ENCODE peak calls at places on chromosomes 16 and 17, in ten cellular contexts. T, E, L, Q, W, R, V, N, P and M are unnamed samples.

GRCh38 chr16:31200821-31201510 is 1.6 kb downstream of the PYCARD start:
- DNase-seq in T (no peak), E (peak; percentile 74), L (no peak), Q (peak; percentile 49), W (no peak), R (no peak), V (no peak), N (no peak), P (no peak), M (no peak)

GRCh38 chr17:31722251-31723056 is 136.6 kb downstream of the COPRS start:
- DNase-seq in T (no peak), E (no peak), L (no peak), Q (no peak), W (no peak), R (peak; percentile 55), V (no peak), N (no peak), P (peak; percentile 67), M (no peak)

GRCh38 chr16:48558269-48558915 is 51.6 kb downstream of the N4BP1 start:
- DNase-seq in T (no peak), E (no peak), L (no peak), Q (no peak), W (no peak), R (no peak), V (no peak), N (no peak), P (no peak), M (no peak)

GRCh38 chr17:80455784-80456183 is 20.6 kb downstream of the NPTX1 start:
- DNase-seq in T (no peak), E (no peak), L (no peak), Q (no peak), W (no peak), R (no peak), V (no peak), N (no peak), P (no peak), M (no peak)

GRCh38 chr17:3636154-3636907 is at the start of the genes CTNS and SHPK:
- DNase-seq in T (peak; percentile 97), E (peak; percentile 98), L (peak; percentile 95), Q (peak; percentile 97), W (peak; percentile 97), R (peak; percentile 98), V (peak; percentile 96), N (peak; percentile 97), P (peak; percentile 98), M (peak; percentile 96)

GRCh38 chr17:1000597-1001490 is 3.9 kb downstream of the TIMM22 start:
- DNase-seq in T (no peak), E (no peak), L (no peak), Q (no peak), W (no peak), R (no peak), V (no peak), N (peak; percentile 87), P (peak; percentile 69), M (no peak)

GRCh38 chr16:30926937-30927788 is 3.8 kb downstream of the FBXL19 start:
- DNase-seq in T (no peak), E (no peak), L (no peak), Q (no peak), W (no peak), R (no peak), V (no peak), N (no peak), P (no peak), M (no peak)

GRCh38 chr17:40596261-40596919 is 31.1 kb upstream of the CCR7 start:
- DNase-seq in T (peak; percentile 27), E (no peak), L (no peak), Q (peak; percentile 98), W (no peak), R (no peak), V (no peak), N (no peak), P (no peak), M (no peak)

GRCh38 chr17:38917259-38917658 is 8.2 kb upstream of the LASP1NB start:
- DNase-seq in T (no peak), E (no peak), L (no peak), Q (no peak), W (no peak), R (no peak), V (no peak), N (no peak), P (no peak), M (no peak)

GRCh38 chr17:38918129-38918913 is 7.1 kb upstream of the LASP1NB start:
- DNase-seq in T (no peak), E (no peak), L (peak; percentile 50), Q (no peak), W (no peak), R (no peak), V (no peak), N (peak; percentile 42), P (no peak), M (peak; percentile 47)

GRCh38 chr17:38918916-38919315 is 6.5 kb upstream of the LASP1NB start:
- DNase-seq in T (no peak), E (no peak), L (peak; percentile 20), Q (no peak), W (no peak), R (no peak), V (no peak), N (no peak), P (no peak), M (peak; percentile 8)

GRCh38 chr17:38920374-38921291 is 4.8 kb upstream of the LASP1NB start:
- DNase-seq in T (no peak), E (peak; percentile 49), L (peak; percentile 31), Q (no peak), W (no peak), R (no peak), V (no peak), N (no peak), P (no peak), M (no peak)

DNA sequence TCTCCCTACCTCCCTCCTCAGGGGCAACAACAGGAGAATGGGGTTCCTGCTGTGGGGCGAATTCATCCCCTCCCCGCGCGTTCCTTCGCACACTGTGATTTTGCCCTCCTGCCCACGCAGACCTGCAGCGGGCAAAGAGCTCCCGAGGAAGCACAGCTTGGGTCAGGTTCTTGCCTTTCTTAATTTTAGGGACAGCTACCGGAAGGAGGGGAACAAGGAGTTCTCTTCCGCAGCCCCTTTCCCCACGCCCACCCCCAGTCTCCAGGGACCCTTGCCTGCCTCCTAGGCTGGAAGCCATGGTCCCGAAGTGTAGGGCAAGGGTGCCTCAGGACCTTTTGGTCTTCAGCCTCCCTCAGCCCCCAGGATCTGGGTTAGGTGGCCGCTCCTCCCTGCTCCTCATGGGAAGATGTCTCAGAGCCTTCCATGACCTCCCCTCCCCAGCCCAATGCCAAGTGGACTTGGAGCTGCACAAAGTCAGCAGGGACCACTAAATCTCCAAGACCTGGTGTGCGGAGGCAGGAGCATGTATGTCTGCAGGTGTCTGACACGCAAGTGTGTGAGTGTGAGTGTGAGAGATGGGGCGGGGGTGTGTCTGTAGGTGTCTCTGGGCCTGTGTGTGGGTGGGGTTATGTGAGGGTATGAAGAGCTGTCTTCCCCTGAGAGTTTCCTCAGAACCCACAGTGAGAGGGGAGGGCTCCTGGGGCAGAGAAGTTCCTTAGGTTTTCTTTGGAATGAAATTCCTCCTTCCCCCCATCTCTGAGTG is 5.9 kb upstream of the LASP1NB start:
- DNase-seq in T (no peak), E (peak; percentile 40), L (peak; percentile 30), Q (no peak), W (no peak), R (no peak), V (no peak), N (no peak), P (no peak), M (peak; percentile 11)
- TF ChIP-seq POLR2A in T (no peak), E (no peak), L (no peak), Q (no peak), W (no peak), R (no peak), V (no peak), N (no peak), P (no peak), M (no peak)

GRCh38 chr16:88763502-88764053 is 21.4 kb downstream of the PIEZO1 start:
- DNase-seq in T (peak; percentile 68), E (no peak), L (no peak), Q (no peak), W (no peak), R (no peak), V (no peak), N (no peak), P (no peak), M (no peak)

GRCh38 chr16:88762941-88763340 is 22.1 kb downstream of the PIEZO1 start:
- DNase-seq in T (no peak), E (no peak), L (no peak), Q (no peak), W (no peak), R (no peak), V (no peak), N (no peak), P (no peak), M (no peak)

GRCh38 chr16:88761830-88762229 is 23.2 kb downstream of the PIEZO1 start:
- DNase-seq in T (no peak), E (no peak), L (no peak), Q (no peak), W (peak; percentile 43), R (no peak), V (no peak), N (no peak), P (no peak), M (no peak)

GRCh38 chr16:88761143-88761534 is 23.9 kb downstream of the PIEZO1 start:
- DNase-seq in T (no peak), E (no peak), L (no peak), Q (no peak), W (no peak), R (no peak), V (no peak), N (no peak), P (no peak), M (no peak)

GRCh38 chr16:88762258-88762870 is 22.7 kb downstream of the PIEZO1 start:
- DNase-seq in T (no peak), E (no peak), L (no peak), Q (no peak), W (no peak), R (no peak), V (no peak), N (no peak), P (no peak), M (no peak)
- H3K27ac ChIP-seq in T (peak overlapping the region; percentile 11), E (no peak overlapping the region), L (peak overlapping the region; percentile 85), Q (no peak overlapping the region), W (peak overlapping the region; percentile 95), R (no peak overlapping the region), V (peak overlapping the region; percentile 27), N (no peak overlapping the region), P (no peak overlapping the region), M (peak overlapping the region; percentile 13)

GRCh38 chr17:17788967-17789366 is 47.8 kb downstream of the SREBF1 start:
- DNase-seq in T (no peak), E (no peak), L (no peak), Q (no peak), W (no peak), R (no peak), V (no peak), N (no peak), P (no peak), M (no peak)

GRCh38 chr17:17790673-17791464 is 45.9 kb downstream of the SREBF1 start:
- DNase-seq in T (peak; percentile 85), E (no peak), L (no peak), Q (no peak), W (no peak), R (no peak), V (no peak), N (no peak), P (no peak), M (no peak)

GRCh38 chr17:17789828-17790672 is 46.7 kb downstream of the SREBF1 start:
- DNase-seq in T (no peak), E (no peak), L (no peak), Q (no peak), W (no peak), R (no peak), V (no peak), N (no peak), P (no peak), M (no peak)

GRCh38 chr17:17787568-17787967 is 49.2 kb downstream of the SREBF1 start:
- DNase-seq in T (no peak), E (no peak), L (no peak), Q (no peak), W (no peak), R (no peak), V (no peak), N (no peak), P (no peak), M (no peak)

DNA sequence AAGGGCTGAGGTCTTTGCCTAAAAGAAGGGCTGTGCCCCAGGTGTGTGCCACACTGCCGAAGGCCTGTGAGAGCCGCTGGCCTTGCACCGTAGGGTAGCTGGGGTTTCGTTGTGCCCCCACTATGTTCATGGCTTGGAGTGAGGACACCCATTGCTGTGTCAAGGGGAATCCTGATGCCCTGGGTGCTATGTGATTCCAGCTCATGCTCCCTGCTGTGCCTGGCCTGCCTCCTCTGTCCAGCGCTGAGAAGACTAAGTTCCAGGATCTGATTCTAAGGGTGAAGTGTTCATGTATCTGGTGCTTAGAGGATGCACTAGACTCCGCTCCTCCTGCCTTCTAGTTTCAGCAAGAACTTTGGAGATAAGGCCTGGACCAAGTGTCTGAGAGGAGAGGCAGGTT is 47.4 kb downstream of the SREBF1 start:
- DNase-seq in T (no peak), E (no peak), L (no peak), Q (no peak), W (no peak), R (no peak), V (no peak), N (no peak), P (no peak), M (no peak)
- H3K4me1 ChIP-seq in T (peaks cover 40% of the 10 kb centered on the region), E (peaks cover 66% of the 10 kb centered on the region), L (peaks cover under 1% of the 10 kb centered on the region), Q (peaks cover 39% of the 10 kb centered on the region), W (peaks cover 31% of the 10 kb centered on the region), R (peaks cover 34% of the 10 kb centered on the region), V (no peaks in the 10 kb centered on the region), N (peaks cover 37% of the 10 kb centered on the region), P (peaks cover 53% of the 10 kb centered on the region), M (peaks cover 48% of the 10 kb centered on the region)

DNA sequence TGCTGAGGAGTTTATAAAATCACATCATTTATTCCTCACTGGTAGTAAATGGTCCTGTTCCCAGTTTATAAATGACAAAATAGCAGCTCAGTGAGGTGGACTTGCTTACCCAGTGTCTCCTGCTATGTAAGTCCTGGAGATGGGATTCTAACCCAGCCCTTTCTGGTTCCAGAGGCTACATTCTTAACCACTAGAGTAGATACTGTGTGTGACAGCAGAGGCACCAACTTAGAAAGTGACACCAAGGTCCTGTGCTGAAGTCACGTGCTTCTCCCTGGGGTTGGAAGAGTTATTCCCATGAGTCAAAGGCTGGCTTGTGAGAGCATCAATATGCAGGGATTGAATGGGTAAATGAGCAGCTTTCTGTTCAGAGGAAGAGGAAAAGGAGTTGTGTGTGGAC is 167.3 kb upstream of the IRX3 start:
- DNase-seq in T (no peak), E (no peak), L (no peak), Q (no peak), W (no peak), R (no peak), V (no peak), N (no peak), P (peak; percentile 42), M (no peak)
- TF ChIP-seq POLR2A in T (no peak), E (no peak), L (no peak), Q (no peak), W (no peak), R (no peak), V (no peak), N (no peak), P (no peak), M (no peak)